ENCODE peak calls at places on chromosomes 13 and 19, in eight cellular contexts. One of them, this sample, is unnamed.

GRCh38 chr13:110379905-110380341 is 72.8 kb downstream of the COL4A2 start:
- DNase-seq in aorta: no peak
- DNase-seq in AML-193: no peak
- DNase-seq in omental fat pad: no peak
- DNase-seq in ACHN: no peak
- DNase-seq in cardiac fibroblast: no peak
- DNase-seq in activated CD8-positive, alpha-beta memory T cell treated with anti-CD3 and anti-CD28 coated beads for 48 hours: no peak
- DNase-seq in H54: no peak
- DNase-seq in this sample: peak

GRCh38 chr13:100633461-100633860 is 41.1 kb downstream of the TMTC4 start:
- DNase-seq in omental fat pad: no peak
- DNase-seq in cardiac fibroblast: peak
- DNase-seq in aorta: no peak
- DNase-seq in ACHN: peak
- DNase-seq in activated CD8-positive, alpha-beta memory T cell treated with anti-CD3 and anti-CD28 coated beads for 48 hours: no peak
- DNase-seq in AML-193: no peak
- DNase-seq in H54: peak
- DNase-seq in this sample: no peak

GRCh38 chr13:113474179-113474578 is 16.3 kb downstream of the DCUN1D2 start:
- DNase-seq in ACHN: no peak
- DNase-seq in aorta: no peak
- DNase-seq in AML-193: peak
- DNase-seq in omental fat pad: no peak
- DNase-seq in H54: no peak
- DNase-seq in activated CD8-positive, alpha-beta memory T cell treated with anti-CD3 and anti-CD28 coated beads for 48 hours: no peak
- DNase-seq in cardiac fibroblast: peak
- DNase-seq in this sample: no peak

GRCh38 chr19:45250832-45251451 is at the start of gene MARK4:
- DNase-seq in AML-193: peak
- DNase-seq in activated CD8-positive, alpha-beta memory T cell treated with anti-CD3 and anti-CD28 coated beads for 48 hours: no peak
- DNase-seq in H54: peak
- DNase-seq in omental fat pad: no peak
- DNase-seq in ACHN: peak
- DNase-seq in cardiac fibroblast: peak
- DNase-seq in aorta: peak
- DNase-seq in this sample: peak

GRCh38 chr19:5110546-5110945 is 141.6 kb downstream of the KDM4B start:
- DNase-seq in aorta: no peak
- DNase-seq in ACHN: no peak
- DNase-seq in cardiac fibroblast: no peak
- DNase-seq in AML-193: no peak
- DNase-seq in H54: no peak
- DNase-seq in omental fat pad: no peak
- DNase-seq in activated CD8-positive, alpha-beta memory T cell treated with anti-CD3 and anti-CD28 coated beads for 48 hours: no peak
- DNase-seq in this sample: no peak

GRCh38 chr19:13002389-13002898 is 7.2 kb downstream of the NFIX start:
- DNase-seq in activated CD8-positive, alpha-beta memory T cell treated with anti-CD3 and anti-CD28 coated beads for 48 hours: no peak
- DNase-seq in H54: no peak
- DNase-seq in omental fat pad: no peak
- DNase-seq in AML-193: no peak
- DNase-seq in cardiac fibroblast: no peak
- DNase-seq in ACHN: no peak
- DNase-seq in aorta: peak
- DNase-seq in this sample: no peak

GRCh38 chr19:41530761-41531301 is 45.1 kb upstream of the CEACAM21 start:
- DNase-seq in activated CD8-positive, alpha-beta memory T cell treated with anti-CD3 and anti-CD28 coated beads for 48 hours: no peak
- DNase-seq in AML-193: peak
- DNase-seq in cardiac fibroblast: peak
- DNase-seq in H54: no peak
- DNase-seq in aorta: no peak
- DNase-seq in ACHN: no peak
- DNase-seq in omental fat pad: no peak
- DNase-seq in this sample: no peak

GRCh38 chr19:7831452-7831851 is 1.4 kb downstream of the EVI5L start:
- DNase-seq in aorta: no peak
- DNase-seq in H54: peak
- DNase-seq in ACHN: peak
- DNase-seq in activated CD8-positive, alpha-beta memory T cell treated with anti-CD3 and anti-CD28 coated beads for 48 hours: no peak
- DNase-seq in cardiac fibroblast: peak
- DNase-seq in omental fat pad: no peak
- DNase-seq in AML-193: no peak
- DNase-seq in this sample: peak

GRCh38 chr13:110867380-110867779 is 47.5 kb downstream of the ANKRD10 start:
- DNase-seq in AML-193: no peak
- DNase-seq in aorta: no peak
- DNase-seq in cardiac fibroblast: no peak
- DNase-seq in activated CD8-positive, alpha-beta memory T cell treated with anti-CD3 and anti-CD28 coated beads for 48 hours: no peak
- DNase-seq in H54: no peak
- DNase-seq in omental fat pad: no peak
- DNase-seq in ACHN: no peak
- DNase-seq in this sample: no peak

GRCh38 chr19:54035215-54036178 is 28.2 kb downstream of the VSTM1 start:
- DNase-seq in cardiac fibroblast: peak
- DNase-seq in omental fat pad: no peak
- DNase-seq in aorta: no peak
- DNase-seq in ACHN: no peak
- DNase-seq in activated CD8-positive, alpha-beta memory T cell treated with anti-CD3 and anti-CD28 coated beads for 48 hours: no peak
- DNase-seq in H54: peak
- DNase-seq in AML-193: no peak
- DNase-seq in this sample: no peak

GRCh38 chr19:1131718-1132552 is 28.1 kb downstream of the GPX4 start:
- DNase-seq in omental fat pad: peak
- DNase-seq in ACHN: peak
- DNase-seq in cardiac fibroblast: peak
- DNase-seq in H54: peak
- DNase-seq in AML-193: peak
- DNase-seq in aorta: peak
- DNase-seq in activated CD8-positive, alpha-beta memory T cell treated with anti-CD3 and anti-CD28 coated beads for 48 hours: peak
- DNase-seq in this sample: peak

GRCh38 chr13:82766732-82767321 is 1115.4 kb downstream of the SLITRK1 start:
- DNase-seq in H54: no peak
- DNase-seq in cardiac fibroblast: no peak
- DNase-seq in AML-193: peak
- DNase-seq in omental fat pad: no peak
- DNase-seq in aorta: no peak
- DNase-seq in activated CD8-positive, alpha-beta memory T cell treated with anti-CD3 and anti-CD28 coated beads for 48 hours: no peak
- DNase-seq in ACHN: no peak
- DNase-seq in this sample: no peak

GRCh38 chr19:18479964-18480723 is 41.7 kb downstream of the ELL start:
- DNase-seq in H54: no peak
- DNase-seq in AML-193: no peak
- DNase-seq in aorta: peak
- DNase-seq in omental fat pad: no peak
- DNase-seq in ACHN: no peak
- DNase-seq in activated CD8-positive, alpha-beta memory T cell treated with anti-CD3 and anti-CD28 coated beads for 48 hours: no peak
- DNase-seq in cardiac fibroblast: peak
- DNase-seq in this sample: no peak

GRCh38 chr13:100854091-100854490 is 179.5 kb upstream of the TMTC4 start:
- DNase-seq in ACHN: no peak
- DNase-seq in aorta: no peak
- DNase-seq in omental fat pad: no peak
- DNase-seq in AML-193: no peak
- DNase-seq in H54: no peak
- DNase-seq in cardiac fibroblast: no peak
- DNase-seq in activated CD8-positive, alpha-beta memory T cell treated with anti-CD3 and anti-CD28 coated beads for 48 hours: no peak
- DNase-seq in this sample: no peak

GRCh38 chr13:90591927-90592268 is 755.6 kb upstream of the MIR17HG start:
- DNase-seq in activated CD8-positive, alpha-beta memory T cell treated with anti-CD3 and anti-CD28 coated beads for 48 hours: no peak
- DNase-seq in omental fat pad: no peak
- DNase-seq in aorta: no peak
- DNase-seq in cardiac fibroblast: peak
- DNase-seq in H54: no peak
- DNase-seq in AML-193: no peak
- DNase-seq in ACHN: no peak
- DNase-seq in this sample: no peak

GRCh38 chr19:48372904-48373303 is 8.7 kb downstream of the SYNGR4 start:
- DNase-seq in aorta: no peak
- DNase-seq in omental fat pad: no peak
- DNase-seq in ACHN: no peak
- DNase-seq in H54: no peak
- DNase-seq in AML-193: no peak
- DNase-seq in cardiac fibroblast: no peak
- DNase-seq in activated CD8-positive, alpha-beta memory T cell treated with anti-CD3 and anti-CD28 coated beads for 48 hours: no peak
- DNase-seq in this sample: peak

GRCh38 chr19:10836478-10837325 is 690 bp upstream of the TMED1 start:
- DNase-seq in H54: no peak
- DNase-seq in aorta: peak
- DNase-seq in AML-193: peak
- DNase-seq in activated CD8-positive, alpha-beta memory T cell treated with anti-CD3 and anti-CD28 coated beads for 48 hours: peak
- DNase-seq in ACHN: no peak
- DNase-seq in omental fat pad: peak
- DNase-seq in cardiac fibroblast: peak
- DNase-seq in this sample: no peak

GRCh38 chr13:39148513-39148961 is 110.3 kb downstream of the NHLRC3 start:
- DNase-seq in cardiac fibroblast: peak
- DNase-seq in ACHN: peak
- DNase-seq in H54: no peak
- DNase-seq in activated CD8-positive, alpha-beta memory T cell treated with anti-CD3 and anti-CD28 coated beads for 48 hours: no peak
- DNase-seq in AML-193: no peak
- DNase-seq in omental fat pad: no peak
- DNase-seq in aorta: no peak
- DNase-seq in this sample: no peak

GRCh38 chr13:101453784-101454201 is 1.3 kb downstream of the ITGBL1 start:
- DNase-seq in H54: no peak
- DNase-seq in ACHN: peak
- DNase-seq in cardiac fibroblast: no peak
- DNase-seq in aorta: peak
- DNase-seq in AML-193: no peak
- DNase-seq in omental fat pad: no peak
- DNase-seq in activated CD8-positive, alpha-beta memory T cell treated with anti-CD3 and anti-CD28 coated beads for 48 hours: no peak
- DNase-seq in this sample: no peak

GRCh38 chr19:41690801-41691065 is 2.7 kb upstream of the CEACAM7 start:
- DNase-seq in AML-193: no peak
- DNase-seq in cardiac fibroblast: no peak
- DNase-seq in H54: no peak
- DNase-seq in omental fat pad: no peak
- DNase-seq in ACHN: no peak
- DNase-seq in aorta: no peak
- DNase-seq in activated CD8-positive, alpha-beta memory T cell treated with anti-CD3 and anti-CD28 coated beads for 48 hours: no peak
- DNase-seq in this sample: no peak

GRCh38 chr13:71661921-71662320 is 205.1 kb downstream of the DACH1 start:
- DNase-seq in aorta: no peak
- DNase-seq in ACHN: no peak
- DNase-seq in activated CD8-positive, alpha-beta memory T cell treated with anti-CD3 and anti-CD28 coated beads for 48 hours: no peak
- DNase-seq in AML-193: no peak
- DNase-seq in H54: no peak
- DNase-seq in cardiac fibroblast: peak
- DNase-seq in omental fat pad: no peak
- DNase-seq in this sample: no peak

GRCh38 chr13:76856141-76856571 is 30.0 kb downstream of the KCTD12 start:
- DNase-seq in AML-193: no peak
- DNase-seq in ACHN: peak
- DNase-seq in aorta: no peak
- DNase-seq in H54: no peak
- DNase-seq in cardiac fibroblast: peak
- DNase-seq in activated CD8-positive, alpha-beta memory T cell treated with anti-CD3 and anti-CD28 coated beads for 48 hours: no peak
- DNase-seq in omental fat pad: no peak
- DNase-seq in this sample: no peak

GRCh38 chr19:13102666-13103584 is at the start of gene LYL1:
- DNase-seq in omental fat pad: no peak
- DNase-seq in H54: no peak
- DNase-seq in ACHN: no peak
- DNase-seq in activated CD8-positive, alpha-beta memory T cell treated with anti-CD3 and anti-CD28 coated beads for 48 hours: no peak
- DNase-seq in AML-193: peak
- DNase-seq in aorta: peak
- DNase-seq in cardiac fibroblast: peak
- DNase-seq in this sample: no peak

GRCh38 chr13:95315752-95316151 is 14.5 kb upstream of the ABCC4 start:
- DNase-seq in omental fat pad: no peak
- DNase-seq in aorta: no peak
- DNase-seq in ACHN: no peak
- DNase-seq in cardiac fibroblast: no peak
- DNase-seq in activated CD8-positive, alpha-beta memory T cell treated with anti-CD3 and anti-CD28 coated beads for 48 hours: no peak
- DNase-seq in AML-193: no peak
- DNase-seq in H54: no peak
- DNase-seq in this sample: no peak

GRCh38 chr19:947090-947706 is 21.4 kb downstream of the ARID3A start:
- DNase-seq in omental fat pad: no peak
- DNase-seq in ACHN: no peak
- DNase-seq in aorta: no peak
- DNase-seq in activated CD8-positive, alpha-beta memory T cell treated with anti-CD3 and anti-CD28 coated beads for 48 hours: no peak
- DNase-seq in AML-193: no peak
- DNase-seq in cardiac fibroblast: no peak
- DNase-seq in H54: no peak
- DNase-seq in this sample: no peak

GRCh38 chr19:5434351-5434917 is 20.8 kb upstream of the ZNRF4 start:
- DNase-seq in H54: no peak
- DNase-seq in activated CD8-positive, alpha-beta memory T cell treated with anti-CD3 and anti-CD28 coated beads for 48 hours: no peak
- DNase-seq in ACHN: no peak
- DNase-seq in cardiac fibroblast: no peak
- DNase-seq in AML-193: no peak
- DNase-seq in omental fat pad: no peak
- DNase-seq in aorta: no peak
- DNase-seq in this sample: no peak

GRCh38 chr13:43107780-43108179 is 84.4 kb downstream of the DNAJC15 start:
- DNase-seq in H54: no peak
- DNase-seq in ACHN: no peak
- DNase-seq in cardiac fibroblast: no peak
- DNase-seq in omental fat pad: no peak
- DNase-seq in AML-193: no peak
- DNase-seq in activated CD8-positive, alpha-beta memory T cell treated with anti-CD3 and anti-CD28 coated beads for 48 hours: no peak
- DNase-seq in aorta: no peak
- DNase-seq in this sample: no peak

This sample was measured in HT-29.